ENCODE peak calls at places on chromosomes 5 and 9, in eight cellular contexts. O is Calu3; F is MM.1S; A is AG04450; T is tibial artery; K is heart right ventricle; C is CD8-positive, alpha-beta T cell; Q is endothelial cell. N is an unnamed sample.

GRCh38 chr5:68375540-68375939 is 160.0 kb downstream of the PIK3R1 start:
- DNase-seq in O (no peak), F (no peak), A (no peak), T (no peak), K (no peak), C (no peak), Q (no peak), N (no peak)

GRCh38 chr5:80569961-80570786 is at the start of gene ANKRD34B:
- DNase-seq in O (peak), F (peak), A (no peak), T (no peak), K (no peak), C (no peak), Q (peak), N (peak)

GRCh38 chr9:102986425-102986824 is 8.7 kb upstream of the CYLC2 start:
- DNase-seq in O (no peak), F (no peak), A (no peak), T (no peak), K (no peak), C (no peak), Q (no peak), N (no peak)

GRCh38 chr9:132409828-132410528 is at the start of gene CFAP77:
- DNase-seq in O (peak), F (peak), A (peak), T (no peak), K (peak), C (peak), Q (peak), N (peak)

GRCh38 chr5:136329791-136330190 is 35.6 kb downstream of the TRPC7 start:
- DNase-seq in O (no peak), F (no peak), A (no peak), T (no peak), K (no peak), C (no peak), Q (no peak), N (no peak)

GRCh38 chr9:135963338-135963737 is 2.2 kb upstream of the UBAC1 start:
- DNase-seq in O (no peak), F (no peak), A (no peak), T (no peak), K (no peak), C (no peak), Q (no peak), N (no peak)

GRCh38 chr5:168315991-168316578 is 24.6 kb downstream of the WWC1 start:
- DNase-seq in O (peak), F (no peak), A (no peak), T (peak), K (no peak), C (no peak), Q (no peak), N (no peak)

GRCh38 chr5:51468196-51468595 is 84.9 kb downstream of the ISL1 start:
- DNase-seq in O (no peak), F (no peak), A (no peak), T (no peak), K (no peak), C (no peak), Q (no peak), N (no peak)

GRCh38 chr5:158868570-158868969 is 231.1 kb downstream of the EBF1 start:
- DNase-seq in O (no peak), F (no peak), A (no peak), T (no peak), K (no peak), C (no peak), Q (no peak), N (no peak)

GRCh38 chr9:135864447-135865049 is 42.8 kb downstream of the CAMSAP1 start:
- DNase-seq in O (peak), F (peak), A (no peak), T (peak), K (peak), C (peak), Q (peak), N (peak)

GRCh38 chr9:131500377-131500776 is 2.3 kb upstream of the POMT1 start:
- DNase-seq in O (no peak), F (peak), A (no peak), T (no peak), K (no peak), C (peak), Q (no peak), N (no peak)

GRCh38 chr9:72871685-72872084 is 81.2 kb downstream of the ALDH1A1 start:
- DNase-seq in O (peak), F (peak), A (no peak), T (no peak), K (no peak), C (no peak), Q (no peak), N (no peak)

GRCh38 chr5:11903614-11904269 is 504 bp downstream of the CTNND2 start:
- DNase-seq in O (peak), F (peak), A (no peak), T (no peak), K (peak), C (no peak), Q (peak), N (peak)

GRCh38 chr9:93031629-93032431 is 26.7 kb upstream of the SUSD3 start:
- DNase-seq in O (no peak), F (no peak), A (no peak), T (no peak), K (no peak), C (no peak), Q (no peak), N (no peak)

GRCh38 chr9:1427856-1428255 is 377.7 kb downstream of the DMRT2 start:
- DNase-seq in O (no peak), F (no peak), A (no peak), T (no peak), K (no peak), C (no peak), Q (no peak), N (no peak)

GRCh38 chr9:34546834-34547827 is 24.3 kb upstream of the ENHO start:
- DNase-seq in O (peak), F (peak), A (peak), T (peak), K (peak), C (peak), Q (peak), N (peak)

GRCh38 chr5:76547242-76547890 is 75.8 kb downstream of the F2RL2 start:
- DNase-seq in O (no peak), F (peak), A (no peak), T (no peak), K (no peak), C (peak), Q (no peak), N (peak)

GRCh38 chr9:92151691-92152393 is 36.6 kb upstream of the SPTLC1 start:
- DNase-seq in O (no peak), F (no peak), A (peak), T (no peak), K (no peak), C (no peak), Q (no peak), N (no peak)

GRCh38 chr5:176891331-176891958 is 7.7 kb downstream of the HK3 start:
- DNase-seq in O (no peak), F (no peak), A (no peak), T (no peak), K (no peak), C (no peak), Q (no peak), N (no peak)

GRCh38 chr5:128349044-128349629 is 188.9 kb downstream of the FBN2 start:
- DNase-seq in O (peak), F (no peak), A (no peak), T (no peak), K (no peak), C (no peak), Q (no peak), N (no peak)

GRCh38 chr9:109793921-109794320 is 13.9 kb downstream of the PALM2AKAP2 start:
- DNase-seq in O (no peak), F (no peak), A (no peak), T (no peak), K (no peak), C (no peak), Q (no peak), N (no peak)

GRCh38 chr9:135555203-135555602 is 6.4 kb upstream of the PAEP start:
- DNase-seq in O (no peak), F (no peak), A (no peak), T (no peak), K (no peak), C (no peak), Q (no peak), N (no peak)

GRCh38 chr5:149206524-149207141 is 65.0 kb upstream of the AFAP1L1 start:
- DNase-seq in O (no peak), F (no peak), A (no peak), T (no peak), K (peak), C (no peak), Q (no peak), N (no peak)

GRCh38 chr5:64899838-64900237 is 131.1 kb downstream of the CWC27 start:
- DNase-seq in O (no peak), F (no peak), A (no peak), T (no peak), K (no peak), C (no peak), Q (no peak), N (no peak)

GRCh38 chr5:149677721-149678120 is 52.4 kb upstream of the PPARGC1B start:
- DNase-seq in O (no peak), F (no peak), A (no peak), T (peak), K (peak), C (no peak), Q (no peak), N (no peak)

GRCh38 chr9:87270241-87271234 is 227.1 kb upstream of the DAPK1 start:
- DNase-seq in O (peak), F (peak), A (no peak), T (peak), K (peak), C (no peak), Q (peak), N (no peak)

GRCh38 chr9:118578467-118578866 is 790.8 kb downstream of the BRINP1 start:
- DNase-seq in O (no peak), F (no peak), A (no peak), T (no peak), K (no peak), C (no peak), Q (no peak), N (no peak)

GRCh38 chr5:174895360-174895759 is 171.0 kb downstream of the MSX2 start:
- DNase-seq in O (peak), F (no peak), A (no peak), T (no peak), K (no peak), C (no peak), Q (no peak), N (no peak)

DNA sequence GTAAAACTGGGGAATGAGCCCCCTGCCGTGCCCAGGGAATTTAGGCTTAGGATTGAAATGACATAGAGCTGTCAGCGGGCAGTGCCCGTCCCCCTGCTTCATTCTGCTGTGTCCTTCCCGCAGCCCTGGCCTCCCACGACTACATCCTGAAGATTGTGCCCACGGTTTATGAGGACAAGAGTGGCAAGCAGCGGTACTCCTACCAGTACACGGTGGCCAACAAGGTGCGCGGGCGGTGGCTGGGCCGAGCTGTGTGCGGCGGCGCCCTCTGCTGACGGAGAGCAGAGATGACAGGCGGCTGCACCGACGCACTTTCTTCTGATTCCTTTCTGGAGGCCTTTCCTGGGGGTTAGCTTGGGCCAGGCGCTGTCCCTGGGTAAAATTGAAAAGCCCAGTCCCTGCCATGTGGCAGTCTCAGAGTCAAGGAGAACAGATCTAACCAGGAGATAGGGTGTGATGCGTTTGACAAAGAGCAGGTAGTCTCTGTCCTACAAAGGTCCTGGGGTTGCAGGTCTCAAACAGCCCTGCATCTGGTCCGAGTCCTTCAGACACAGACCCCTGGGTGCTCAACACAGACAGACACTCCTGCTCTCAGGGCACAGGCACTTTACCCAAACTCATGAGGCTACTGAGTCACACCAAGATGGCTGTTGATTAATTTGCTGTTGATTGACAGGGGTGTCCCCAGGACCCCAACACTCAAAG is 26.8 kb upstream of the RPL26L1 start:
- DNase-seq in O (peak), F (peak), A (no peak), T (peak), K (peak), C (peak), Q (peak), N (peak)
- TF ChIP-seq CTCF in O (peak), F (peak), A (peak), T (peak), K (peak), C (peak), Q (peak), N (peak)

GRCh38 chr5:110108520-110108919 is 418.8 kb downstream of the MAN2A1 start:
- DNase-seq in O (no peak), F (no peak), A (no peak), T (no peak), K (no peak), C (no peak), Q (no peak), N (no peak)
- TF ChIP-seq CTCF in O (no peak), F (no peak), A (no peak), T (peak), K (no peak), C (no peak), Q (no peak), N (no peak)

DNA sequence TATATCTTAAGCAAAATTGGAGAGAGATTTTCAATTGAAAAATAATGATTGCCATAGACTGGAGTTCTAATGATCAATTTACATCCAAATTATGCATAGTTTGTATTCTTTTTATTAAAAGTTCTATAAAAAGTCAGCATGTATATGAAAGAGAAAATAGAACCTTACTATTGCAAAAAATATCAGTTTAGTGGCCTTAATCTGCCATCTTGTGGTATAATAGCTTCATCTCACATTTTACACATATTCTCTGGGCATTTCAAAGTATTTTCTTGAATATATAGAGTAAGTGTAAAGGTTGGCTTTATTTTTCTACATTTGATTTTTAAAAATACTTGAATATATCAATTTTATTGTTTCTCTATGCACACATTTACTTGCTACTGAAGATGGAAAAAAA is 1858.6 kb upstream of the CDH9 start:
- DNase-seq in O (no peak), F (no peak), A (no peak), T (no peak), K (no peak), C (no peak), Q (no peak), N (no peak)
- TF ChIP-seq CTCF in O (no peak), F (no peak), A (no peak), T (no peak), K (no peak), C (no peak), Q (peak), N (no peak)

DNA sequence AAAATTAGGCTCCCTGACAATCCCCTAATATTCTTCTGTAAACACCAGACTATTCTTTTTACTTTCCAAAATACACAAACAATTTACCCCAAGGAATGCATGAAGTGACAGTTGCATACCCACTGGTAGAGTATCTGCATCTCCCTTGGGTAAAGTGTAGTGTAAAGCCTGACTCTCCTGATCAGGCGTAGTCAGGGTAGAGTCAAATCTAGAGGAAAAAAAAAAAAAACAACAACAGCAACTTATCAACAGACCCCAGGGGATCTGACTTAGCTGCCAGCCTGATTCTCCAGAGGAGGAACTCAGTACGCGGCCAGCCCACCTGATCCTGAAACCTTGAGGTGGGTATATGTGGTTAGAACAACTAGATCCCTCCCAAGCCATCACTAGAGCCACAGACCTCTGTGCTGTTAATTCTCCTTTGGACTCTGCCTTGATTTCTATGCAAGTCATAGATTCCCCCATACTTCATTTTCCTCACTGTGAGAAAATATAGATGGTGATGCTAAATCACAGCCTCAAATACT is 61.0 kb downstream of the ZNF608 start:
- DNase-seq in O (no peak), F (no peak), A (no peak), T (no peak), K (no peak), C (no peak), Q (no peak), N (no peak)
- TF ChIP-seq CTCF in O (no peak), F (no peak), A (no peak), T (no peak), K (no peak), C (no peak), Q (no peak), N (no peak)

N was measured in GM10248.